ENCODE peak calls at places on chromosomes 7 and 10, in four cellular contexts. B is breast epithelium, J is dorsolateral prefrontal cortex, H is cardiac fibroblast. O is an unnamed sample.

GRCh38 chr7:90955641-90956207 is 308.5 kb upstream of the FZD1 start:
- DNase-seq in H (no peak), B (no peak), J (no peak), O (no peak)

GRCh38 chr10:46263831-46264268 is 22.9 kb upstream of the ANTXRL start:
- DNase-seq in H (no peak), B (no peak), J (no peak), O (no peak)

GRCh38 chr10:48890904-48891839 is 48.5 kb downstream of the LRRC18 start:
- DNase-seq in B (no peak), H (peak), J (no peak), O (no peak)

GRCh38 chr7:151438864-151439601 is 908 bp downstream of the CRYGN start:
- DNase-seq in H (no peak), J (no peak), B (no peak), O (no peak)

GRCh38 chr7:154587812-154588211 is 415.1 kb downstream of the PAXIP1 start:
- DNase-seq in J (no peak), H (no peak), B (no peak), O (no peak)

GRCh38 chr10:106500585-106501525 is 663.7 kb downstream of the SORCS1 start:
- DNase-seq in J (no peak), B (no peak), H (peak), O (no peak)

GRCh38 chr10:118209215-118209614 is 132.9 kb downstream of the FAM204A start:
- DNase-seq in B (peak), J (peak), H (no peak), O (no peak)

GRCh38 chr10:132068431-132069121 is 2.8 kb downstream of the JAKMIP3 start:
- DNase-seq in J (no peak), B (no peak), H (no peak), O (no peak)

GRCh38 chr7:150902078-150903033 is 50.0 kb downstream of the AOC1 start:
- DNase-seq in J (no peak), B (no peak), H (no peak), O (no peak)

GRCh38 chr10:75226055-75226454 is 9.7 kb downstream of the COMTD1 start:
- DNase-seq in B (no peak), J (no peak), H (no peak), O (no peak)

GRCh38 chr10:31808258-31809218 is 120.1 kb downstream of the ARHGAP12 start:
- DNase-seq in H (peak), J (no peak), B (no peak), O (peak)

GRCh38 chr10:18233775-18234174 is 93.6 kb downstream of the CACNB2 start:
- DNase-seq in H (peak), J (no peak), B (no peak), O (no peak)

GRCh38 chr7:15839415-15840100 is 153.1 kb upstream of the MEOX2 start:
- DNase-seq in J (no peak), H (peak), B (no peak), O (peak)

GRCh38 chr7:132782777-132783633 is 206.7 kb upstream of the PLXNA4 start:
- DNase-seq in B (no peak), H (peak), J (no peak), O (no peak)

GRCh38 chr10:59880976-59881510 is 25.3 kb downstream of the CCDC6 start:
- DNase-seq in B (no peak), J (no peak), H (no peak), O (no peak)

GRCh38 chr7:43461349-43462024 is 121.4 kb upstream of the STK17A start:
- DNase-seq in B (no peak), H (no peak), J (no peak), O (no peak)

GRCh38 chr7:98724591-98724990 is 107.5 kb downstream of the NPTX2 start:
- DNase-seq in J (no peak), B (no peak), H (peak), O (no peak)

GRCh38 chr7:41711283-41712064 is 8.6 kb upstream of the INHBA start:
- DNase-seq in H (no peak), J (no peak), B (no peak), O (peak)

GRCh38 chr7:47535033-47535703 is 46.7 kb downstream of the TNS3 start:
- DNase-seq in B (no peak), H (no peak), J (no peak), O (no peak)

GRCh38 chr7:98066208-98066607 is 40.5 kb upstream of the LMTK2 start:
- DNase-seq in H (no peak), J (no peak), B (no peak), O (no peak)

GRCh38 chr10:6364893-6365292 is 162.2 kb downstream of the PFKFB3 start:
- DNase-seq in J (no peak), H (no peak), B (no peak), O (no peak)

GRCh38 chr10:116169782-116170181 is 103.2 kb downstream of the GFRA1 start:
- DNase-seq in H (no peak), J (no peak), B (no peak), O (no peak)

GRCh38 chr7:123003539-123004126 is 8.1 kb upstream of the TAS2R16 start:
- DNase-seq in J (no peak), H (peak), B (no peak), O (no peak)

GRCh38 chr10:30359373-30360206 is 10.5 kb upstream of the MTPAP start:
- DNase-seq in H (peak), J (no peak), B (no peak), O (peak)

GRCh38 chr10:124743188-124744046 is 761 bp downstream of the FAM53B start:
- DNase-seq in B (no peak), H (peak), J (no peak), O (peak)

GRCh38 chr7:88933285-88933684 is 137.7 kb upstream of the TEX47 start:
- DNase-seq in J (no peak), B (no peak), H (no peak), O (no peak)

GRCh38 chr10:89279449-89279869 is 22.4 kb upstream of the IFIT2 start:
- DNase-seq in H (peak), B (no peak), J (no peak), O (no peak)

GRCh38 chr10:74890460-74890859 is 64.1 kb downstream of the KAT6B start:
- DNase-seq in B (no peak), H (no peak), J (no peak), O (no peak)

GRCh38 chr10:92552310-92552709 is 21.6 kb downstream of the IDE start:
- DNase-seq in B (no peak), H (no peak), J (no peak), O (no peak)
- TF ChIP-seq CTCF in B (no peak), H (peak), J (no peak), O (peak)

GRCh38 chr7:36472141-36472729 is 82.6 kb downstream of the ANLN start:
- DNase-seq in B (no peak), J (no peak), H (no peak), O (no peak)

GRCh38 chr7:36475371-36475770 is 85.7 kb downstream of the ANLN start:
- DNase-seq in J (no peak), H (no peak), B (no peak), O (no peak)

GRCh38 chr7:36475011-36475342 is 85.3 kb downstream of the ANLN start:
- DNase-seq in J (no peak), H (no peak), B (no peak), O (no peak)

GRCh38 chr7:36474283-36475010 is 84.8 kb downstream of the ANLN start:
- DNase-seq in B (no peak), J (no peak), H (peak), O (no peak)

GRCh38 chr7:36473454-36474282 is 84.0 kb downstream of the ANLN start:
- DNase-seq in H (peak), B (no peak), J (peak), O (peak)
- TF ChIP-seq CTCF in H (peak), B (no peak), J (peak), O (peak)

GRCh38 chr10:96468845-96469244 is 44.9 kb downstream of the TLL2 start:
- DNase-seq in H (no peak), J (no peak), B (no peak), O (no peak)

GRCh38 chr10:96465599-96465998 is 48.1 kb downstream of the TLL2 start:
- DNase-seq in J (no peak), H (no peak), B (no peak), O (no peak)

GRCh38 chr10:96473866-96474265 is 39.9 kb downstream of the TLL2 start:
- DNase-seq in B (no peak), H (no peak), J (no peak), O (peak)

DNA sequence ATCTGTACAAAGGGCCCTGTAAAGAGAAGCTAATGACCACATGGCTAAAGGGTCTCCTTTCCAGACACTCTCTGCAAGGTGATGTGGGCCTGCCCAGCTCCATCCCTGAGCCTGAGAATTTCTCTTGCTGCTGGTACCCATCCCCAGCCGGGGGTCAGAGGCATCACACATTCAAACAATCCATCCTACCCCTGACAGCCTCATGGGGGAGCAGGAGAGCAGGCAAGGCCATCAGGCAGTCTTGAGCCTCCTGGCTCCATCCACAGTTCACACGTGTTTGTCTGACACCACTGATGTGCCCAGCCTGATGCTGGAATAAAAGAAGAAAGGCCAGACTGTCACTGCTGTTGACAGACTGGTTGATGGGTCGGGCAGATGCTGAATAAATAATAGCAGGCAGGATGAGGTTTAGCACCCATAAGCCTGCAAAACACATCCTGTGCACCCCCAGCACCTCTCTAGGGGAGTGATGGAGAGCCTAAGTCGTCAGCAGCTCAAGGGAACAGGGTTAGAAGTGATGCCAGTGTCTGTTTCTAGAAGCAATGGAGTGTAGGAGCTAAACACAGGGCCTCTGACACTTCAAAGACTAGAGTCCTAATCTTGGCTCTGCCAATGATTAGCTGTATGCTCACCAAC is 43.5 kb downstream of the TLL2 start:
- DNase-seq in J (peak), H (peak), B (no peak), O (peak)
- TF ChIP-seq CTCF in J (peak), H (peak), B (no peak), O (peak)

GRCh38 chr7:149716007-149716931 is 57.1 kb downstream of the ZNF467 start:
- DNase-seq in B (no peak), H (no peak), J (no peak), O (no peak)
- TF ChIP-seq CTCF in B (no peak), H (no peak), J (no peak), O (peak)

DNA sequence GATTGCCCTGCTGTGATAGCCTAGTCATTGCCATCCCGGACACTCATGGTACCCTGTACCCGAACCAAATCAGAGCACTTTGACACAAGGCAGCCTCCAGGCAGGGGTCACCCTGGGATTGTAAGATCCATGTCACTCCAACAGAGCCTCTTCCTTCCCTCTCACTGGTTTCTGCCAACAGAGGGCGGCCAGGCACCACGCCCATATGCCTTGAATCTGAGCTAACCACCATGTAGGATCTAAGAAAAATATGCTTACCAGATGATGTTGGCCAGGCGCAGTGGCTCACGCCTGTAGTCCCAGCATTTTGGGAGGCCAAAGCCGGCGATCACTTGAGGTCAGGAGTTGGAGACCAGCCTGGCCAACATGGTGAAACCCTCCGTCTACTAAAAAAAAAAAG is 389.2 kb upstream of the KLF6 start:
- DNase-seq in H (peak), B (no peak), J (no peak), O (peak)
- TF ChIP-seq CTCF in H (no peak), B (no peak), J (no peak), O (peak)

DNA sequence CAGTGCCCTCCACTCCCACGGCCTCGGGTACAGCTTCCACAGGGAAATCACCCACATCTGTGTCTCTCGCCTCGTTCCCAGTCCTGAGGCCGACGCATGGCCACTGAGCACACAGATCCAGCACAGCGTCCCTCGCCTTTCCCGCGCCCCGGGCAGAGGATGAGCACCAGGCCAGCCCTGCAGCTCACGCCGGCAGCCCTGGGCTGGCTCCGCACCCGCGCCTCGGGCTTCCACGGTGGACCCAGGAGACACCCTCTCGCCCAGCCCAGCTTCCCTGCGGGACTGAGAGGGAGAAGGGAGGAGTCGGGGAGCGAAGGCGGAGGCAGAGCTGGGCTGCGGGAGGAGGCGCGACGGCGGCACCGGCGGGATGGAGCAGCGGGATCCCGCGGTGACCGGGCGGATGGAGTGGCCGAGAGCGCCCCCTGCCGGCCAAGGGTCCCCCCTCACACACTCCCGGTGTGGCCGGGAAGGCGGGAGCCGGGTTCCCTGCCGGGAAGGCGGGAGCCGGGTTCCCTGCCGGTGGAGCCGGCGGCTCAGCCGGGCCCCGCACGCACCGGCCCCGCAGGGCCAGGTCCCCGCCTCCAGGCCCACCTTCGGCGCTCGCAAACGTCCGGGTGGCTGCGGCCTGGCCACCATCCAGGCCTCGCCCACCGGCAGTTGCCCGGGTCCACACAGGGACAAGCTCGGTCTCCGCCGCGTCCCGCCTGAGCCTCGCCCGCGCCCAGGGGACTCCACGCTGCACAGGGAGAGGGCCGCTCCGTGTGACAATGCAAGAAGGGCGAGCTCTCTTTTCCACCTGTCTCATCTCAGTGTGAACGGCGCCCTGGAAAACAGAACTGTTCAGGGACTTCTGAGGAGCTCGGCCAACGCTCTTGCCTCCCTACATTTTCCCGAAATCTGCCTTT is 110.3 kb upstream of the LANCL2 start:
- DNase-seq in H (peak), B (peak), J (peak), O (peak)
- TF ChIP-seq CTCF in H (peak), B (peak), J (peak), O (peak)

GRCh38 chr7:134703241-134703594 is 56.6 kb downstream of the BPGM start:
- DNase-seq in H (no peak), B (no peak), J (no peak), O (no peak)

GRCh38 chr7:134702366-134703240 is 56.0 kb downstream of the BPGM start:
- DNase-seq in H (no peak), J (no peak), B (no peak), O (no peak)

GRCh38 chr7:134699021-134699818 is 52.6 kb downstream of the BPGM start:
- DNase-seq in J (no peak), H (no peak), B (no peak), O (no peak)

GRCh38 chr7:134699871-134700270 is 53.2 kb downstream of the BPGM start:
- DNase-seq in J (no peak), B (no peak), H (no peak), O (no peak)

GRCh38 chr7:134701272-134701671 is 54.6 kb downstream of the BPGM start:
- DNase-seq in J (no peak), H (peak), B (no peak), O (peak)
- TF ChIP-seq CTCF in J (peak), H (peak), B (no peak), O (peak)

GRCh38 chr10:104617831-104618230 is 23.3 kb upstream of the SORCS3 start:
- DNase-seq in H (no peak), J (no peak), B (no peak), O (no peak)

GRCh38 chr10:104612577-104613205 is 28.4 kb upstream of the SORCS3 start:
- DNase-seq in H (no peak), J (no peak), B (no peak), O (no peak)

GRCh38 chr10:104614245-104614831 is 26.8 kb upstream of the SORCS3 start:
- DNase-seq in J (no peak), B (no peak), H (peak), O (peak)
- TF ChIP-seq CTCF in J (no peak), B (no peak), H (peak), O (peak)

DNA sequence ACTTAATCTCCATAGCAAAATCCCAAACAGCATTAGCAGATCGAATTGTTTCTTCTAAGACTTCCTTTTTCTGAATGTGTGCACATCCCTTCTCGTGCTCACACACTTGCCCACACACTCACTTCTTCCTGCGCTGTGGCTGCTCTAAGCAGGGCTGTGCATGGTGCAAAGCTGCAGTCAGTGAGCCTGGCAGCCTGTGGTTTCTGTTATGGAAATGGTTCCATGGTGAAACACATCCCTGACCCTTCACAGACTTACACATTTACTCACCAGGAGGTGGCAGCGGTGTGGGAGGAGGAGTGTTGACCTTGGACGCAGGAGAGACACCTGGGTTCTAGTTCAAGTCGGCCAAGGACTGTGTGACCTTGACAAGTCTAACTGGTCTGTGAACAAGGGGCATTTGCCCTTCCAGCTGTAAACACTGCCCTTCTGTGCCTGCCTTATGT is 24.9 kb downstream of the MTURN start:
- DNase-seq in B (no peak), H (peak), J (no peak), O (no peak)
- TF ChIP-seq CTCF in B (peak), H (peak), J (no peak), O (peak)

DNA sequence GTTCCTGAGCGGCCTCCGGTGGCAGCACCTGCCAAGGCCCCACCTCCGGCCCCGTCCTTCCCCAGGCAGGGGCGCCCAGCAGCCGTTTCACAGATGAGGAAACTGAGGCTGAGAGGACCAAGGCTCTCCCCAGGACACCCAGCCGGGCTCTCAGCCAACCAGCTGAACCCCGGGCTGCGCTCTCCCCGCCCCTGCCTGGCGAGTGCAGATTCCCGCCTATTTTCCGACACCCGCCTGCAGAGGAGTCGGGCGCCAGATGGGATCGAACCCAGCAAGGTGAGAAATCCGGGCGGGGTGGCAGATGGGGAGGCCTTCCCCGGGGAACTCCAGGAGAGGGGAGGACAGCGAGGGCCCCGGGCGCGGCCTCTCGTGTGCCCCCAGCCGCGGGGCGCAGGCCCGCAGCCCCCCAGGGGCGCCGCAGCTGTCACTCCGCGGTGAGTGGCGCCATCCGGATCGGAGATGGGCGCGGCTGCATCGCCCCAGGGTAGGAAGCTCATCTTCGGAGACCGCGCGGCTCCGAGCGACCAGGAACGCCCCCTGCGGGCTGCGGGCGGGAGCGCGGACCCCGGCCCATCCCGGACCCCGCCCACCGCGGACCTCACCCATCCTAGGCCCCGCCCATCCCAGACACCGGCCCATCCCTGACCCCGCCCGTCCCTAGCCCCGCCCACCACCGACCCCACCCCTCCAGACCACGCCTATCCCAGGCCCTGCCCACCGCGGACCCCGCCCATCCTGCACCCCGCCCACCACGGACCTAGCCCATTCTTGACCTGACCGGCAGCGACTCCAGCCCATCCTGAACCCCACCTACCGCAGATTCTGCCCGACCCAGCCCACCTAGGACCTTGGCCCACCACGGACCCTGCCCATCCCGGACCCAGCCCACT is 90.3 kb downstream of the MICALL2 start:
- DNase-seq in B (no peak), H (no peak), J (no peak), O (peak)
- TF ChIP-seq CTCF in B (no peak), H (no peak), J (no peak), O (peak)